ENCODE peak calls at places on chromosome 16, in four cellular contexts. U, F, Q and T are unnamed samples. For H3K4me1 and H3K27me3, the result is how much of the 10 kb centered on the place peaks cover.

GRCh38 chr16:53085539-53086450 is 31.0 kb downstream of the CHD9 start:
- DNase-seq in U (no peak), F (no peak), Q (peak), T (no peak)

GRCh38 chr16:53154513-53154912 is 99.7 kb downstream of the CHD9 start:
- DNase-seq in U (no peak), F (no peak), Q (peak), T (no peak)

GRCh38 chr16:26365555-26365954 is 673.8 kb downstream of the HS3ST4 start:
- DNase-seq in U (no peak), F (no peak), Q (no peak), T (no peak)

GRCh38 chr16:49608801-49609200 is 235.2 kb downstream of the C16orf78 start:
- DNase-seq in U (no peak), F (no peak), Q (no peak), T (no peak)

GRCh38 chr16:70437582-70438324 is 1.1 kb downstream of the ST3GAL2 start:
- DNase-seq in U (no peak), F (no peak), Q (peak), T (no peak)

GRCh38 chr16:80938035-80938927 is 68.4 kb downstream of the CMC2 start:
- DNase-seq in U (no peak), F (no peak), Q (peak), T (peak)

GRCh38 chr16:72921620-72922019 is 126.3 kb downstream of the ZFHX3 start:
- DNase-seq in U (no peak), F (no peak), Q (peak), T (no peak)

GRCh38 chr16:86222541-86222940 is 287.8 kb upstream of the FOXF1 start:
- DNase-seq in U (no peak), F (peak), Q (no peak), T (no peak)

GRCh38 chr16:47644166-47644565 is 183.0 kb downstream of the PHKB start:
- DNase-seq in U (no peak), F (no peak), Q (peak), T (no peak)

GRCh38 chr16:8767176-8767575 is 30.3 kb downstream of the TMEM186 start:
- DNase-seq in U (no peak), F (no peak), Q (no peak), T (no peak)

GRCh38 chr16:51822471-51822870 is 671.4 kb upstream of the SALL1 start:
- DNase-seq in U (no peak), F (no peak), Q (no peak), T (no peak)

GRCh38 chr16:4850211-4850610 is 2.9 kb downstream of the UBN1 start:
- DNase-seq in U (no peak), F (no peak), Q (no peak), T (no peak)
- H3K4me1 ChIP-seq in U (under half), F (under half), Q (under half), T (half or more)

DNA sequence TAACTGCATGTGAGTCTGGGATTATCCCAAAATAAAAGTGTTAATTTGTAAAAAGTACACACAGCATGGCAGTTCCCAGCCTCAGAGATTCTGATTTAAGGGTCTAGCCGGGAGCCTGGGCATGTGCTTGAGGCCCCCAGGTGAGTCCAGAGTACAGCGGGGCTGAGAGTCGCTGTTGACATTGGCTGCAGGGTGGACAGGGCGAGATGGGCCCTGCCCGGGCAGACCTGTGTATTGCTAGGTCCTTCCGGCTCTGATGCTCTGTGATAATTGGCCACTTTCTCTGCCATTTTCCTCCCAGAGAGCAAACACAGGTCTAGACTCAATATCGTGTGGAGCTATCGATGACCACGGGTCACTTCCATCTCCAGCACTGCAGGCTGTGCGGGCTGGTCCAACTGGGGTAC is 73.6 kb downstream of the ABCC6 start:
- DNase-seq in U (no peak), F (no peak), Q (peak), T (no peak)
- H3K27me3 ChIP-seq in U (under half), F (under half), Q (under half), T (under half)

DNA sequence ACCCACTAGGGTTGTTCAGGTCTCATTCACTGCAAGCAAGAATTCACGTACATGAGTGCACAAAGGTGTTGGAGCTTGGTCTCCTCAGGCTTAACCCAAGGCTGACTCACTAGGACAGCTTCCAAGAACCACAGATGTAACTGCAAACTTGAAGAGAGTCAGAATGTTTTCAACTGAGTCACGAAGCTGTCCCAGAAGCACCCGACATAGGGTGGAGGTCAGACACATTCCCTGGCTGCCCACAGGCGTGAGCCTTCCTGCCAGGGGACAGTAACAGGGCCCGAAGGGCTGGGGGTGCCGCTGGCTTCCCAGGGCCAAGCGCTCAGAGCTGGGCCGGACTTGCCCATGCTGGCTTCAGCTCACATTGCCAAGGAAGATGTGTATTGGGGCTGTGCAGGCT is 14.1 kb downstream of the CMTM3 start:
- DNase-seq in U (no peak), F (no peak), Q (no peak), T (peak)
- H3K27ac ChIP-seq in U (no peak), F (peak), Q (no peak), T (no peak)

GRCh38 chr16:55811811-55812210 is 21.1 kb downstream of the CES1 start:
- DNase-seq in U (no peak), F (no peak), Q (no peak), T (no peak)
- H3K4me1 ChIP-seq in U (under half), F (under half), Q (under half), T (under half)

DNA sequence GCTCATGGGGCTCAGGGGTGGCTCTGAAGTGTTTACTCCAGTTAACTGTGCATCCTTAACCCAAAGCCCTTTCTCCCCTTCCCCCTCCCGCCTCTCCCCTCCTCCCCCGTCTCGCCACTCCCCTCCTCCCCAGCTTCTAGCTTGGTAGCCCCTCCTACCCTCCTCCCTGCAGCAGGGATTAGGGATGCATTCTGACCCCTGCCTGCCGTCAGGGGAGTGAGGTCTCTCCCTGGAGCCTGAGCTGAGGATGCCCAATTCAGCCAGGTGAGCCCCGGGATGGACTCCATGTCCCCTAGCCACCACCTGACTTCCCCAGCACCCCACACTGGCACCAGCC is 1.6 kb downstream of the HS3ST6 start:
- DNase-seq in U (no peak), F (no peak), Q (no peak), T (no peak)
- H3K27me3 ChIP-seq in U (under half), F (under half), Q (under half), T (half or more)

GRCh38 chr16:11564046-11564926 is 22.4 kb downstream of the LITAF start:
- DNase-seq in U (no peak), F (no peak), Q (no peak), T (no peak)
- H3K27ac ChIP-seq in U (peak), F (no peak), Q (peak), T (no peak)

GRCh38 chr16:11056090-11056988 is 112.0 kb downstream of the CLEC16A start:
- DNase-seq in U (no peak), F (no peak), Q (no peak), T (no peak)
- H3K4me1 ChIP-seq in U (under half), F (under half), Q (under half), T (under half)

DNA sequence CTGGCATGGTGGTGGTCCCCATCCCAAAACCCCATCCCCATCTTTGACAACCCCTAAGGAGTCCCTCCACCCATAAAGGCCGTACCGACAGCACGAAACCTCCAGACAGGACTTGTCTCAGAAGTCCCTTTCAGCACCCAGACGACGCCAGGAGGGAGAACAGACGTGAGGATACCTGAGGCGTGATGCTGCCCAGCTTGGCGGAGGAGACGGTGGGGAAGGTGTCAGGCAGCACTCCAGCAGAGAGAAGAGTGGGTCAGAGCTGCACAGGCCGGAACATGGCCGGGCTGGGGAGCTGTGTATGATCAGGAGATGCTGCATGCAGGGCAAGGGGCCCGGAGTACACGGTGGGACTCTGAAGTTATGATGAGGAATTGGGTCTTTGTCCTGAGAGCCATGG is 244.2 kb downstream of the GSG1L start:
- DNase-seq in U (no peak), F (no peak), Q (no peak), T (no peak)
- H3K27me3 ChIP-seq in U (under half), F (under half), Q (under half), T (half or more)